ENCODE peak calls at places on chromosomes 16 and 17, in seven cellular contexts. B, L, J, V, P, I and O are unnamed samples.
A peak's percentile ranks its signal among the peaks of the same experiment; 100 is the strongest.

GRCh38 chr17:48486557-48486956 is 44.3 kb downstream of the HOXB1 start:
- DNase-seq in B (no peak), L (peak; percentile 92), J (peak; percentile 73), V (no peak), P (no peak), I (peak; percentile 82), O (no peak)

GRCh38 chr16:35559911-35560636 is 2100.7 kb downstream of the TP53TG3F start:
- DNase-seq in B (no peak), L (no peak), J (no peak), V (no peak), P (no peak), I (no peak), O (no peak)

GRCh38 chr17:17063546-17064122 is 21.4 kb downstream of the MPRIP start:
- DNase-seq in B (no peak), L (peak; percentile 82), J (no peak), V (peak; percentile 97), P (no peak), I (no peak), O (no peak)

GRCh38 chr17:41483991-41484826 is 3.3 kb upstream of the KRT35 start:
- DNase-seq in B (no peak), L (no peak), J (no peak), V (no peak), P (no peak), I (no peak), O (no peak)

GRCh38 chr17:70677783-70678647 is 508.7 kb downstream of the KCNJ2 start:
- DNase-seq in B (no peak), L (no peak), J (no peak), V (no peak), P (no peak), I (no peak), O (no peak)

GRCh38 chr17:79888811-79889634 is 49.8 kb upstream of the CBX4 start:
- DNase-seq in B (no peak), L (no peak), J (no peak), V (no peak), P (no peak), I (no peak), O (no peak)

GRCh38 chr17:48625502-48626201 is 506 bp downstream of the HOXB9 start:
- DNase-seq in B (peak; percentile 35), L (no peak), J (peak; percentile 76), V (no peak), P (no peak), I (no peak), O (peak; percentile 26)

GRCh38 chr16:62661435-62661834 is 625.2 kb upstream of the CDH8 start:
- DNase-seq in B (no peak), L (no peak), J (no peak), V (no peak), P (no peak), I (no peak), O (no peak)

GRCh38 chr16:85190572-85190971 is 78.3 kb upstream of the CIBAR2 start:
- DNase-seq in B (no peak), L (peak; percentile 73), J (no peak), V (no peak), P (no peak), I (no peak), O (no peak)

GRCh38 chr17:37207103-37207502 is 168.7 kb upstream of the C17orf78 start:
- DNase-seq in B (no peak), L (no peak), J (no peak), V (no peak), P (no peak), I (no peak), O (no peak)
- H3K36me3 ChIP-seq in B (no peaks in the 10 kb centered on the region), L (peaks cover 7% of the 10 kb centered on the region), J (peaks cover 16% of the 10 kb centered on the region), V (peaks cover 40% of the 10 kb centered on the region), P (peaks cover 26% of the 10 kb centered on the region), I (peaks cover 32% of the 10 kb centered on the region), O (peaks cover 42% of the 10 kb centered on the region)

GRCh38 chr16:59605706-59606105 is 871.6 kb upstream of the GOT2 start:
- DNase-seq in B (no peak), L (no peak), J (no peak), V (no peak), P (no peak), I (no peak), O (no peak)

GRCh38 chr16:59612094-59612493 is 878.0 kb upstream of the GOT2 start:
- DNase-seq in B (no peak), L (no peak), J (no peak), V (no peak), P (no peak), I (no peak), O (no peak)

GRCh38 chr16:59614466-59615240 is 880.5 kb upstream of the GOT2 start:
- DNase-seq in B (no peak), L (no peak), J (no peak), V (no peak), P (no peak), I (no peak), O (no peak)

GRCh38 chr16:59611556-59611955 is 877.4 kb upstream of the GOT2 start:
- DNase-seq in B (no peak), L (no peak), J (no peak), V (no peak), P (no peak), I (no peak), O (no peak)
- H3K9me3 ChIP-seq in B (no peaks in the 10 kb centered on the region), L (no peaks in the 10 kb centered on the region), J (no peaks in the 10 kb centered on the region), V (no peaks in the 10 kb centered on the region), P (no peaks in the 10 kb centered on the region), I (peaks cover 8% of the 10 kb centered on the region), O (no peaks in the 10 kb centered on the region)

GRCh38 chr16:89796104-89796503 is 20.3 kb downstream of the FANCA start:
- DNase-seq in B (no peak), L (no peak), J (no peak), V (no peak), P (no peak), I (no peak), O (no peak)

GRCh38 chr16:89798126-89798525 is 18.3 kb downstream of the FANCA start:
- DNase-seq in B (no peak), L (no peak), J (no peak), V (no peak), P (no peak), I (no peak), O (no peak)

GRCh38 chr16:89795676-89796075 is 20.8 kb downstream of the FANCA start:
- DNase-seq in B (no peak), L (no peak), J (no peak), V (no peak), P (no peak), I (no peak), O (no peak)

GRCh38 chr16:89801800-89802199 is 14.6 kb downstream of the FANCA start:
- DNase-seq in B (no peak), L (no peak), J (no peak), V (no peak), P (no peak), I (no peak), O (no peak)

DNA sequence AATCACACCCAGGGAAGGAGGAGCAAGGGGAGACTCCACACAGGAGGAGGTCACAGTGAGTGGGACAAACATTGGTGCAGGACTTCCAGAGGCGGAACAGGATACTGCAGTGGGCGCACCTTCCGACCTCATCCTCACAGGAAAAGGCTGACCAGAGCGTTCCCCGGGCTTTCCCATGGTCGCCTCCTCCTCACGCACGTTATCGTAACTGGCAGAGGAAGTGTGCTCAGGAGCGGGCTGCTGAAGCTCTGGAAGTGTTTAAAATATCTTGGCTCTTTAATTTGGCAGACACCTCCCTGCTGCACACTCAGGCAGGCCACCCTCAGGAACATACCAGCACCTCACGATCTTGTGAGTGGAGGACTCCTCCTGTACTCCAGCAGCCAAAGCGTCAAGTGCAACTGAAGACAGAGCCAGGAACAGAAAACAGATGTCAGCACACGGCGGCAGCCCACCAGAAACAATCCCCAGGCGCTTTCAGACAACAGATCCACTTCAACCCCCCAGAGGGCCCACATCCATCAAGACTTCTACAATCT is 17.5 kb downstream of the FANCA start:
- DNase-seq in B (no peak), L (no peak), J (no peak), V (no peak), P (no peak), I (no peak), O (no peak)
- H3K36me3 ChIP-seq in B (no peaks in the 10 kb centered on the region), L (peaks cover 91% of the 10 kb centered on the region), J (peaks cover 49% of the 10 kb centered on the region), V (no peaks in the 10 kb centered on the region), P (no peaks in the 10 kb centered on the region), I (peaks cover 75% of the 10 kb centered on the region), O (peaks cover 56% of the 10 kb centered on the region)

DNA sequence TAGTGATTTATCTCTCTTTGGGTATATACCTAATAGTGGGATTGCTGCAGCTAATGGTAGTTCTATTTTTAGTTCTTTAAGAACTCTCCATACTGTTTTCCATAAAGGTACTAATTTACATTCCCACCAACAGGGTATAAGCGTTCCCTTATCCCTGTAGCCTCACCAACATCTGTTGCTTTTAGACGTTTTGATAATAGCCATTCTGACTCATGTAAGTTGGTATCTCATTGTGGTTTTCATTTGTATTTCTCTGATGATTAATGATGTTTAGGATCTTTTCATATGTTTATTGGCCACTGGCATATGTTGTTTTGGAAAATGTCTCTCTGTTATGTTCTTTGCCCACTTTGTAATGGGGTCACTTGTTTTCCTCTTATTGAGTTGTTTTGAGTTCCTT is 88.5 kb upstream of the ZNF267 start:
- DNase-seq in B (no peak), L (no peak), J (no peak), V (no peak), P (no peak), I (no peak), O (no peak)
- H3K9me3 ChIP-seq in B (no peaks in the 10 kb centered on the region), L (no peaks in the 10 kb centered on the region), J (peaks cover 11% of the 10 kb centered on the region), V (no peaks in the 10 kb centered on the region), P (peaks cover 56% of the 10 kb centered on the region), I (no peaks in the 10 kb centered on the region), O (peaks cover 3% of the 10 kb centered on the region)